ENCODE peak calls at places on chromosomes 6 and 20, in ten cellular contexts. L is astrocyte of the hippocampus, H is nephron progenitor cell, D is neural crest cell, F is adrenal gland, B is H4, E is mammary epithelial cell, G is Calu3, A is posterior vena cava, W is Right ventricle myocardium superior. T is an unnamed sample.

GRCh38 chr20:15992564-15992963 is 580.7 kb downstream of the KIF16B start:
- DNase-seq in L (no peak), H (no peak), D (no peak), F (no peak), B (peak), E (peak), G (no peak), A (no peak), W (no peak), T (no peak)

GRCh38 chr6:80143312-80143960 is 37.0 kb downstream of the BCKDHB start:
- DNase-seq in L (peak), H (no peak), D (no peak), F (peak), B (peak), E (peak), G (peak), A (peak), W (peak), T (no peak)

GRCh38 chr6:6003334-6004146 is 3.2 kb downstream of the NRN1 start:
- DNase-seq in L (peak), H (peak), D (peak), F (no peak), B (no peak), E (peak), G (no peak), A (peak), W (peak), T (no peak)

GRCh38 chr20:48604426-48604825 is 223.4 kb downstream of the PREX1 start:
- DNase-seq in L (no peak), H (no peak), D (no peak), F (no peak), B (no peak), E (no peak), G (no peak), A (peak), W (no peak), T (no peak)

GRCh38 chr6:28914941-28915340 is 8.8 kb downstream of the TRIM27 start:
- DNase-seq in L (peak), H (no peak), D (no peak), F (no peak), B (no peak), E (no peak), G (no peak), A (no peak), W (no peak), T (no peak)

GRCh38 chr20:54227751-54228150 is 19.9 kb downstream of the PFDN4 start:
- DNase-seq in L (no peak), H (no peak), D (no peak), F (no peak), B (no peak), E (no peak), G (no peak), A (no peak), W (no peak), T (no peak)

GRCh38 chr6:48744948-48745347 is 634.0 kb upstream of the PTCHD4 start:
- DNase-seq in L (no peak), H (no peak), D (no peak), F (no peak), B (no peak), E (peak), G (no peak), A (no peak), W (no peak), T (no peak)

GRCh38 chr20:17885544-17885943 is 83.0 kb downstream of the SNX5 start:
- DNase-seq in L (no peak), H (no peak), D (no peak), F (no peak), B (no peak), E (no peak), G (no peak), A (no peak), W (no peak), T (no peak)

GRCh38 chr6:90038951-90039653 is 144.8 kb downstream of the GJA10 start:
- DNase-seq in L (no peak), H (no peak), D (no peak), F (no peak), B (no peak), E (no peak), G (no peak), A (no peak), W (no peak), T (no peak)

GRCh38 chr6:475341-475740 is 83.8 kb downstream of the IRF4 start:
- DNase-seq in L (no peak), H (no peak), D (no peak), F (no peak), B (no peak), E (no peak), G (no peak), A (no peak), W (no peak), T (no peak)

GRCh38 chr6:126812651-126813050 is 305.8 kb upstream of the RSPO3 start:
- DNase-seq in L (peak), H (peak), D (no peak), F (no peak), B (peak), E (no peak), G (no peak), A (no peak), W (no peak), T (no peak)